ENCODE peak calls at places on chromosomes 1 and 21, in four cellular contexts. One of them, this sample, is unnamed.

GRCh38 chr21:27326293-27326692 is 359.4 kb upstream of the ADAMTS5 start:
- DNase-seq in NCI-H1092: no peak
- DNase-seq in omental fat pad: no peak
- DNase-seq in GM23248: no peak
- DNase-seq in this sample: no peak

GRCh38 chr1:90851711-90852050 is 134.6 kb upstream of the BARHL2 start:
- DNase-seq in NCI-H1092: no peak
- DNase-seq in omental fat pad: no peak
- DNase-seq in GM23248: no peak
- DNase-seq in this sample: no peak

GRCh38 chr21:46005081-46005480 is 23.5 kb downstream of the COL6A1 start:
- DNase-seq in NCI-H1092: no peak
- DNase-seq in omental fat pad: peak
- DNase-seq in GM23248: peak
- DNase-seq in this sample: no peak

GRCh38 chr1:17635811-17636210 is 96.3 kb downstream of the ARHGEF10L start:
- DNase-seq in NCI-H1092: no peak
- DNase-seq in omental fat pad: no peak
- DNase-seq in GM23248: no peak
- DNase-seq in this sample: no peak

GRCh38 chr1:90550616-90551406 is 166.3 kb downstream of the BARHL2 start:
- DNase-seq in NCI-H1092: no peak
- DNase-seq in omental fat pad: no peak
- DNase-seq in GM23248: no peak
- DNase-seq in this sample: no peak

GRCh38 chr1:54849219-54850081 is 37.5 kb downstream of the DHCR24 start:
- DNase-seq in NCI-H1092: no peak
- DNase-seq in omental fat pad: no peak
- DNase-seq in GM23248: no peak
- DNase-seq in this sample: no peak

GRCh38 chr1:235720544-235720943 is 71.0 kb upstream of the GNG4 start:
- DNase-seq in NCI-H1092: no peak
- DNase-seq in omental fat pad: no peak
- DNase-seq in GM23248: peak
- DNase-seq in this sample: peak

GRCh38 chr1:107430540-107431228 is 289.8 kb downstream of the NTNG1 start:
- DNase-seq in NCI-H1092: no peak
- DNase-seq in omental fat pad: no peak
- DNase-seq in GM23248: peak
- DNase-seq in this sample: peak

GRCh38 chr21:37746849-37747248 is 169.4 kb downstream of the KCNJ6 start:
- DNase-seq in NCI-H1092: no peak
- DNase-seq in omental fat pad: no peak
- DNase-seq in GM23248: no peak
- DNase-seq in this sample: no peak

GRCh38 chr1:182617734-182618288 is 13.6 kb upstream of the RGS16 start:
- DNase-seq in NCI-H1092: peak
- DNase-seq in omental fat pad: no peak
- DNase-seq in GM23248: peak
- DNase-seq in this sample: no peak

GRCh38 chr1:25433389-25434186 is 2.9 kb downstream of the MACO1 start:
- DNase-seq in NCI-H1092: no peak
- DNase-seq in omental fat pad: no peak
- DNase-seq in GM23248: peak
- DNase-seq in this sample: no peak

GRCh38 chr1:197144570-197145325 is 1.7 kb downstream of the ASPM start:
- DNase-seq in NCI-H1092: no peak
- DNase-seq in omental fat pad: no peak
- DNase-seq in GM23248: peak
- DNase-seq in this sample: peak

GRCh38 chr1:1577367-1578011 is 2.8 kb upstream of the SSU72 start:
- DNase-seq in NCI-H1092: no peak
- DNase-seq in omental fat pad: no peak
- DNase-seq in GM23248: no peak
- DNase-seq in this sample: no peak

GRCh38 chr21:43373387-43374227 is 53.3 kb downstream of the SIK1 start:
- DNase-seq in NCI-H1092: no peak
- DNase-seq in omental fat pad: no peak
- DNase-seq in GM23248: no peak
- DNase-seq in this sample: no peak

GRCh38 chr1:153540394-153541361 is at the start of gene S100A5:
- DNase-seq in NCI-H1092: no peak
- DNase-seq in omental fat pad: no peak
- DNase-seq in GM23248: peak
- DNase-seq in this sample: peak

GRCh38 chr1:111603979-111604378 is 15.6 kb upstream of the RAP1A start:
- DNase-seq in NCI-H1092: no peak
- DNase-seq in omental fat pad: no peak
- DNase-seq in GM23248: no peak
- DNase-seq in this sample: peak

GRCh38 chr1:198328458-198329032 is 171.7 kb downstream of the NEK7 start:
- DNase-seq in NCI-H1092: no peak
- DNase-seq in omental fat pad: no peak
- DNase-seq in GM23248: peak
- DNase-seq in this sample: no peak

GRCh38 chr1:235077571-235078479 is 50.8 kb downstream of the TOMM20 start:
- DNase-seq in NCI-H1092: no peak
- DNase-seq in omental fat pad: no peak
- DNase-seq in GM23248: peak
- DNase-seq in this sample: no peak

GRCh38 chr1:88813474-88813873 is 77.9 kb downstream of the GTF2B start:
- DNase-seq in NCI-H1092: no peak
- DNase-seq in omental fat pad: no peak
- DNase-seq in GM23248: no peak
- DNase-seq in this sample: no peak

GRCh38 chr21:41794600-41794999 is 27.7 kb upstream of the RIPK4 start:
- DNase-seq in NCI-H1092: no peak
- DNase-seq in omental fat pad: no peak
- DNase-seq in GM23248: no peak
- DNase-seq in this sample: no peak

GRCh38 chr1:222392571-222392970 is 155.3 kb downstream of the HHIPL2 start:
- DNase-seq in NCI-H1092: no peak
- DNase-seq in omental fat pad: no peak
- DNase-seq in GM23248: peak
- DNase-seq in this sample: peak

GRCh38 chr1:198669023-198669698 is 30.3 kb downstream of the PTPRC start:
- DNase-seq in NCI-H1092: no peak
- DNase-seq in omental fat pad: no peak
- DNase-seq in GM23248: peak
- DNase-seq in this sample: peak

GRCh38 chr1:66563094-66563800 is 29.3 kb downstream of the SGIP1 start:
- DNase-seq in NCI-H1092: no peak
- DNase-seq in omental fat pad: no peak
- DNase-seq in GM23248: peak
- DNase-seq in this sample: peak

GRCh38 chr1:44031051-44031899 is at the start of gene SLC6A9:
- DNase-seq in NCI-H1092: no peak
- DNase-seq in omental fat pad: peak
- DNase-seq in GM23248: peak
- DNase-seq in this sample: peak

GRCh38 chr1:196464545-196464944 is 143.7 kb downstream of the KCNT2 start:
- DNase-seq in NCI-H1092: no peak
- DNase-seq in omental fat pad: no peak
- DNase-seq in GM23248: peak
- DNase-seq in this sample: no peak

GRCh38 chr1:94874423-94874822 is 52.5 kb downstream of the CNN3 start:
- DNase-seq in NCI-H1092: no peak
- DNase-seq in omental fat pad: no peak
- DNase-seq in GM23248: no peak
- DNase-seq in this sample: no peak

GRCh38 chr21:42061195-42061865 is 9.8 kb upstream of the UMODL1 start:
- DNase-seq in NCI-H1092: no peak
- DNase-seq in omental fat pad: no peak
- DNase-seq in GM23248: no peak
- DNase-seq in this sample: no peak

GRCh38 chr1:17120962-17121837 is 1.9 kb upstream of the PADI2 start:
- DNase-seq in NCI-H1092: no peak
- DNase-seq in omental fat pad: no peak
- DNase-seq in GM23248: no peak
- DNase-seq in this sample: no peak

GRCh38 chr1:35715568-35716002 is 3.1 kb downstream of the C1orf216 start:
- DNase-seq in NCI-H1092: peak
- DNase-seq in omental fat pad: no peak
- DNase-seq in GM23248: peak
- DNase-seq in this sample: peak

GRCh38 chr1:203625623-203626189 is 926 bp upstream of the ATP2B4 start:
- DNase-seq in NCI-H1092: no peak
- DNase-seq in omental fat pad: no peak
- DNase-seq in GM23248: peak
- DNase-seq in this sample: peak

GRCh38 chr1:15171271-15171908 is 17.8 kb downstream of the TMEM51 start:
- DNase-seq in NCI-H1092: no peak
- DNase-seq in omental fat pad: no peak
- DNase-seq in GM23248: no peak
- DNase-seq in this sample: no peak

GRCh38 chr1:58487002-58487401 is 59.5 kb downstream of the OMA1 start:
- DNase-seq in NCI-H1092: no peak
- DNase-seq in omental fat pad: no peak
- DNase-seq in GM23248: no peak
- DNase-seq in this sample: no peak

GRCh38 chr1:6347641-6348487 is 45.7 kb downstream of the ACOT7 start:
- DNase-seq in NCI-H1092: no peak
- DNase-seq in omental fat pad: no peak
- DNase-seq in GM23248: peak
- DNase-seq in this sample: peak

GRCh38 chr1:65141394-65141793 is 6.6 kb upstream of the AK4 start:
- DNase-seq in NCI-H1092: no peak
- DNase-seq in omental fat pad: no peak
- DNase-seq in GM23248: peak
- DNase-seq in this sample: peak

GRCh38 chr1:117636637-117637425 is 31.0 kb downstream of the TENT5C start:
- DNase-seq in NCI-H1092: no peak
- DNase-seq in omental fat pad: no peak
- DNase-seq in GM23248: no peak
- DNase-seq in this sample: no peak

GRCh38 chr21:35231115-35231514 is 182.0 kb upstream of the RUNX1 start:
- DNase-seq in NCI-H1092: no peak
- DNase-seq in omental fat pad: no peak
- DNase-seq in GM23248: no peak
- DNase-seq in this sample: peak